ENCODE peak calls at places on chromosomes 12 and 14, in four cellular contexts. M, C, F and S are unnamed samples.

GRCh38 chr12:24044973-24045703 is 95.7 kb upstream of the SOX5 start:
- DNase-seq in M (no peak), C (no peak), F (no peak), S (no peak)

GRCh38 chr12:94426049-94426448 is 33.6 kb downstream of the CEP83 start:
- DNase-seq in M (no peak), C (no peak), F (no peak), S (no peak)

GRCh38 chr12:95802482-95803264 is 12.1 kb upstream of the NTN4 start:
- DNase-seq in M (no peak), C (peak; percentile 89), F (no peak), S (peak; percentile 89)

GRCh38 chr12:130281157-130281799 is 56.4 kb upstream of the PIWIL1 start:
- DNase-seq in M (peak; percentile 24), C (no peak), F (peak; percentile 75), S (no peak)

GRCh38 chr12:1553987-1554982 is 40.1 kb downstream of the FBXL14 start:
- DNase-seq in M (no peak), C (no peak), F (no peak), S (no peak)

GRCh38 chr12:3004655-3005565 is 45.7 kb downstream of the TEAD4 start:
- DNase-seq in M (peak; percentile 78), C (no peak), F (no peak), S (peak; percentile 8)

GRCh38 chr12:131167334-131167733 is 213.6 kb downstream of the ADGRD1 start:
- DNase-seq in M (no peak), C (no peak), F (no peak), S (no peak)

GRCh38 chr12:131775904-131776889 is 52.0 kb upstream of the MMP17 start:
- DNase-seq in M (no peak), C (no peak), F (no peak), S (peak; percentile 50)

GRCh38 chr12:47231456-47231855 is 151.7 kb upstream of the AMIGO2 start:
- DNase-seq in M (no peak), C (no peak), F (no peak), S (no peak)

GRCh38 chr12:109715310-109716091 is 1.9 kb downstream of the FAM222A start:
- DNase-seq in M (no peak), C (no peak), F (peak; percentile 61), S (no peak)

GRCh38 chr12:1205512-1206060 is 214.6 kb downstream of the ERC1 start:
- DNase-seq in M (no peak), C (peak; percentile 14), F (no peak), S (no peak)

GRCh38 chr12:90712671-90713070 is 242.3 kb downstream of the CCER1 start:
- DNase-seq in M (no peak), C (no peak), F (no peak), S (peak; percentile 14)

GRCh38 chr12:68609955-68610434 is 704 bp upstream of the RAP1B start:
- DNase-seq in M (no peak), C (no peak), F (no peak), S (no peak)

GRCh38 chr12:51847830-51848727 is at the start of gene FIGNL2:
- DNase-seq in M (no peak), C (no peak), F (peak; percentile 75), S (no peak)

GRCh38 chr12:57852620-57853509 is 6.3 kb upstream of the CTDSP2 start:
- DNase-seq in M (no peak), C (no peak), F (peak; percentile 73), S (no peak)

GRCh38 chr14:60723218-60724079 is 702 bp downstream of the SIX4 start:
- DNase-seq in M (no peak), C (peak; percentile 52), F (peak; percentile 64), S (peak; percentile 32)

GRCh38 chr14:104970231-104971068 is 7.7 kb downstream of the AHNAK2 start:
- DNase-seq in M (no peak), C (peak; percentile 85), F (no peak), S (peak; percentile 93)

GRCh38 chr14:100530270-100531072 is 56.7 kb downstream of the BEGAIN start:
- DNase-seq in M (no peak), C (no peak), F (no peak), S (no peak)

GRCh38 chr14:43898709-43899108 is 608.4 kb downstream of the FSCB start:
- DNase-seq in M (no peak), C (no peak), F (no peak), S (no peak)

GRCh38 chr14:43900173-43900655 is 606.9 kb downstream of the FSCB start:
- DNase-seq in M (no peak), C (no peak), F (no peak), S (no peak)

GRCh38 chr14:43896044-43896443 is 611.0 kb downstream of the FSCB start:
- DNase-seq in M (no peak), C (no peak), F (no peak), S (no peak)

GRCh38 chr14:43894534-43894933 is 612.5 kb downstream of the FSCB start:
- DNase-seq in M (no peak), C (no peak), F (no peak), S (peak; percentile 4)
- TF ChIP-seq CTCF in M (peak; percentile 38), C (peak; percentile 33), F (peak; percentile 50), S (peak; percentile 45)

GRCh38 chr14:89336338-89336737 is 80.7 kb downstream of the FOXN3 start:
- DNase-seq in M (no peak), C (no peak), F (no peak), S (no peak)
- TF ChIP-seq CTCF in M (no peak), C (no peak), F (no peak), S (peak; percentile 24)

GRCh38 chr12:62618948-62619347 is 152.3 kb downstream of the MON2 start:
- DNase-seq in M (no peak), C (no peak), F (no peak), S (no peak)
- TF ChIP-seq CTCF in M (no peak), C (no peak), F (no peak), S (no peak)

GRCh38 chr12:128644664-128645296 is 179.0 kb downstream of the SLC15A4 start:
- DNase-seq in M (no peak), C (no peak), F (peak; percentile 50), S (no peak)
- TF ChIP-seq CTCF in M (peak; percentile 77), C (peak; percentile 34), F (peak; percentile 57), S (peak; percentile 25)

DNA sequence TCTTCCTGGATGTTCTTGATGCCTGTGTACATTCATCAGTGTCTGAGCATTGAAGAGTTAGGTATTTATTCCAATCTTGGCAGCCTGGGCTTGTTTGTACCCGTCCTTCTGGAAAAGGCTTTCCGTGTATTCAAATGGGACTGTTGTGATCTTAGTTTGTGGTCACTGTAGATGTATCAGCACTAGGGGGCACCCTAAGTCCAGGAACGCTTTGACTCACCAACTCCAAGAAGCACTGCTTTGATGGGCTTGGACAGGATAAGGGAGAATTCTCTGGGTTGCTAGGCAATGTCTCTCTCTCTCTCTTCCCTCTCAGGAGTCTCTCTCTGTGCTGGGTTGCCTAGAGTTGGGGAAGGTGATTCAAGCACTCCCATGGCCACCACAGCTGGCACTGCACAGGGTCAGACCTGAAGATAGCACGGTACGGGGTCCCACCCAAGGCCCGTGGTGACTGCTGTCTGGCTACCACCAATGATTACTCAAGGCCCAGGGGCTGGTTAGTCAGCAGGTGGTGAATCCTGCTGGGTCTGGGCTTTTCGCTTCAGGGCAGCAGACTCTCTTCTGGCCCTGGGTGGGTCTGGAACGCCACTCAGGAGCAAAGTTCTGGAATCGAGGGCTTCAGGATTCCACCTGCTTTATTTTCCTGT is 211.1 kb upstream of the RGS6 start:
- DNase-seq in M (peak; percentile 42), C (peak; percentile 82), F (peak; percentile 28), S (peak; percentile 97)
- TF ChIP-seq CTCF in M (peak; percentile 72), C (peak; percentile 85), F (peak; percentile 35), S (peak; percentile 96)